ENCODE peak calls at places on chromosomes 11 and 22, in seven cellular contexts. P, Y, V, L, B, M and F are unnamed samples.

GRCh38 chr11:121829159-121829643 is 286.8 kb downstream of the BLID start:
- DNase-seq in P (peak), Y (no peak), V (no peak), L (peak), B (no peak), M (no peak), F (no peak)

GRCh38 chr11:133892584-133893380 is 47.5 kb upstream of the SPATA19 start:
- DNase-seq in P (no peak), Y (no peak), V (no peak), L (no peak), B (no peak), M (no peak), F (no peak)

GRCh38 chr22:19120829-19121630 is 1.2 kb downstream of the DGCR2 start:
- DNase-seq in P (no peak), Y (no peak), V (no peak), L (peak), B (peak), M (peak), F (peak)

GRCh38 chr11:117535201-117535869 is 207.7 kb downstream of the CEP164 start:
- DNase-seq in P (peak), Y (no peak), V (no peak), L (no peak), B (peak), M (peak), F (peak)

GRCh38 chr22:38267086-38267485 is 5.7 kb downstream of the TMEM184B start:
- DNase-seq in P (no peak), Y (peak), V (peak), L (peak), B (no peak), M (no peak), F (no peak)

GRCh38 chr11:119011476-119011875 is 6.7 kb downstream of the RPS25 start:
- DNase-seq in P (no peak), Y (no peak), V (no peak), L (no peak), B (no peak), M (peak), F (no peak)

GRCh38 chr11:134460044-134460371 is 48.0 kb upstream of the B3GAT1 start:
- DNase-seq in P (no peak), Y (no peak), V (no peak), L (no peak), B (no peak), M (no peak), F (no peak)

GRCh38 chr22:19619144-19620009 is 94.9 kb upstream of the SEPTIN5 start:
- DNase-seq in P (no peak), Y (no peak), V (no peak), L (no peak), B (no peak), M (no peak), F (no peak)

GRCh38 chr22:39237276-39238123 is 7.3 kb downstream of the PDGFB start:
- DNase-seq in P (no peak), Y (peak), V (no peak), L (no peak), B (peak), M (no peak), F (peak)

GRCh38 chr11:92269021-92269420 is 44.4 kb downstream of the FAT3 start:
- DNase-seq in P (no peak), Y (no peak), V (no peak), L (no peak), B (no peak), M (no peak), F (no peak)

GRCh38 chr11:85889676-85890579 is 34.7 kb downstream of the CCDC83 start:
- DNase-seq in P (no peak), Y (no peak), V (no peak), L (no peak), B (no peak), M (no peak), F (no peak)

GRCh38 chr22:48208894-48209293 is 1446.4 kb downstream of the TBC1D22A start:
- DNase-seq in P (no peak), Y (no peak), V (no peak), L (no peak), B (no peak), M (no peak), F (peak)

GRCh38 chr11:47510231-47510630 is 42.7 kb downstream of the CELF1 start:
- DNase-seq in P (no peak), Y (no peak), V (no peak), L (no peak), B (no peak), M (no peak), F (no peak)

GRCh38 chr11:65921876-65922275 is 2.6 kb downstream of the DRAP1 start:
- DNase-seq in P (no peak), Y (no peak), V (no peak), L (no peak), B (no peak), M (no peak), F (no peak)

GRCh38 chr11:61762798-61763197 is 10.4 kb downstream of the MYRF start:
- DNase-seq in P (no peak), Y (no peak), V (no peak), L (no peak), B (no peak), M (no peak), F (no peak)

GRCh38 chr11:8168485-8169257 is at the start of gene RIC3:
- DNase-seq in P (peak), Y (peak), V (peak), L (peak), B (no peak), M (peak), F (peak)

GRCh38 chr11:69166186-69167115 is 10.7 kb downstream of the SMIM38 start:
- DNase-seq in P (no peak), Y (no peak), V (no peak), L (peak), B (no peak), M (no peak), F (no peak)

GRCh38 chr11:119520400-119520799 is 97.4 kb upstream of the THY1 start:
- DNase-seq in P (no peak), Y (no peak), V (no peak), L (no peak), B (no peak), M (no peak), F (no peak)

GRCh38 chr11:40293655-40294342 is 1165.7 kb downstream of the LRRC4C start:
- DNase-seq in P (peak), Y (no peak), V (no peak), L (peak), B (peak), M (peak), F (peak)

GRCh38 chr11:108562746-108563581 is 30.6 kb downstream of the EXPH5 start:
- DNase-seq in P (no peak), Y (no peak), V (no peak), L (no peak), B (no peak), M (no peak), F (no peak)

GRCh38 chr22:38756631-38757463 is 1.0 kb upstream of the SUN2 start:
- DNase-seq in P (peak), Y (no peak), V (no peak), L (no peak), B (peak), M (no peak), F (no peak)

GRCh38 chr11:7668911-7669310 is 4.4 kb downstream of the CYB5R2 start:
- DNase-seq in P (no peak), Y (no peak), V (no peak), L (no peak), B (no peak), M (no peak), F (no peak)

GRCh38 chr22:47575291-47575690 is 812.8 kb downstream of the TBC1D22A start:
- DNase-seq in P (no peak), Y (no peak), V (no peak), L (no peak), B (peak), M (no peak), F (no peak)

GRCh38 chr11:132307309-132308020 is 937.0 kb downstream of the NTM start:
- DNase-seq in P (peak), Y (no peak), V (no peak), L (no peak), B (no peak), M (no peak), F (no peak)

GRCh38 chr22:37982151-37982838 is 2.1 kb downstream of the SOX10 start:
- DNase-seq in P (no peak), Y (no peak), V (no peak), L (no peak), B (peak), M (peak), F (no peak)

GRCh38 chr11:71568707-71569349 is 3.5 kb downstream of the KRTAP5-10 start:
- DNase-seq in P (no peak), Y (no peak), V (no peak), L (no peak), B (no peak), M (no peak), F (no peak)

GRCh38 chr22:50157976-50158375 is 12.6 kb upstream of the PANX2 start:
- DNase-seq in P (no peak), Y (no peak), V (no peak), L (no peak), B (peak), M (no peak), F (peak)

GRCh38 chr11:79060081-79060480 is 380.7 kb downstream of the TENM4 start:
- DNase-seq in P (no peak), Y (no peak), V (no peak), L (no peak), B (no peak), M (no peak), F (no peak)

GRCh38 chr11:122981388-122982264 is at the start of gene BSX:
- DNase-seq in P (peak), Y (peak), V (peak), L (peak), B (peak), M (no peak), F (peak)

GRCh38 chr11:27839226-27839913 is 139.1 kb upstream of the BDNF start:
- DNase-seq in P (no peak), Y (no peak), V (no peak), L (no peak), B (no peak), M (no peak), F (no peak)

GRCh38 chr22:19291218-19291579 is 320 bp downstream of the CLTCL1 start:
- DNase-seq in P (peak), Y (no peak), V (peak), L (peak), B (peak), M (peak), F (no peak)

GRCh38 chr22:19359554-19360299 is 68.2 kb upstream of the CLTCL1 start:
- DNase-seq in P (no peak), Y (no peak), V (no peak), L (no peak), B (no peak), M (no peak), F (no peak)

GRCh38 chr22:36565686-36566085 is 36.7 kb upstream of the EIF3D start:
- DNase-seq in P (no peak), Y (no peak), V (no peak), L (no peak), B (no peak), M (no peak), F (no peak)

GRCh38 chr11:98711011-98711410 is 309.7 kb upstream of the CNTN5 start:
- DNase-seq in P (no peak), Y (no peak), V (no peak), L (no peak), B (no peak), M (peak), F (no peak)

GRCh38 chr11:44443836-44444769 is 121.4 kb upstream of the CD82 start:
- DNase-seq in P (no peak), Y (no peak), V (no peak), L (no peak), B (no peak), M (no peak), F (no peak)

GRCh38 chr22:37544955-37545702 is 15.2 kb upstream of the CDC42EP1 start:
- DNase-seq in P (no peak), Y (peak), V (peak), L (peak), B (peak), M (peak), F (peak)

GRCh38 chr22:46159212-46159611 is 8.9 kb downstream of the PPARA start:
- DNase-seq in P (no peak), Y (no peak), V (no peak), L (no peak), B (no peak), M (no peak), F (no peak)
- H3K27ac ChIP-seq in P (no peak), Y (no peak), V (no peak), L (no peak), B (no peak), M (no peak), F (no peak)

GRCh38 chr11:111870887-111871692 is at the start of gene ALG9:
- DNase-seq in P (peak), Y (peak), V (peak), L (peak), B (peak), M (peak), F (peak)
- TF ChIP-seq CTCF in P (peak), Y (peak), V (peak), L (no peak), B (peak), M (no peak), F (no peak)

DNA sequence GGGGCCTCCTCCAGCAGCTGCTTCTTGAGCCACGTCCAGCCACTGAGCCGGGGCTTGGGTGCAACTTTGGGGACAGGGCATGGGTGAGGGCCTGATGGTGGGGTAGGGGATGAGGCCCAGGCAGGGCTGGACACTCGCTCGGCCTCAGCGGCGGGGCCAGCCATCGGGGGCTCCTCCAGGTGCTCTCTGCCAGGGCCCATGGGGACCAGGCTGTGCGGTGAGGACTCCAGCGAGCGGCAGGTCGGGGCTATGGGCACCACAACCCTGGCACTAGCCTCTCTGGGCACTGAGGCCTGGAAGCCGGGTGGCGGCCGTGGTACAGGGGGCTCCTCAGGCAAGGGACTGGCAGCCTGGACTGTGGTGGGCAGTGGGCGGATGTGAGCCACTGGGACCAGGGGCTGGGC is 2.2 kb downstream of the PRR33 start:
- DNase-seq in P (no peak), Y (no peak), V (no peak), L (no peak), B (no peak), M (no peak), F (no peak)
- H3K27ac ChIP-seq in P (no peak), Y (peak), V (peak), L (no peak), B (no peak), M (no peak), F (no peak)

GRCh38 chr22:43228330-43228729 is 41.4 kb upstream of the TTLL12 start:
- DNase-seq in P (no peak), Y (no peak), V (no peak), L (peak), B (peak), M (no peak), F (no peak)
- TF ChIP-seq CTCF in P (peak), Y (no peak), V (no peak), L (peak), B (no peak), M (peak), F (no peak)

DNA sequence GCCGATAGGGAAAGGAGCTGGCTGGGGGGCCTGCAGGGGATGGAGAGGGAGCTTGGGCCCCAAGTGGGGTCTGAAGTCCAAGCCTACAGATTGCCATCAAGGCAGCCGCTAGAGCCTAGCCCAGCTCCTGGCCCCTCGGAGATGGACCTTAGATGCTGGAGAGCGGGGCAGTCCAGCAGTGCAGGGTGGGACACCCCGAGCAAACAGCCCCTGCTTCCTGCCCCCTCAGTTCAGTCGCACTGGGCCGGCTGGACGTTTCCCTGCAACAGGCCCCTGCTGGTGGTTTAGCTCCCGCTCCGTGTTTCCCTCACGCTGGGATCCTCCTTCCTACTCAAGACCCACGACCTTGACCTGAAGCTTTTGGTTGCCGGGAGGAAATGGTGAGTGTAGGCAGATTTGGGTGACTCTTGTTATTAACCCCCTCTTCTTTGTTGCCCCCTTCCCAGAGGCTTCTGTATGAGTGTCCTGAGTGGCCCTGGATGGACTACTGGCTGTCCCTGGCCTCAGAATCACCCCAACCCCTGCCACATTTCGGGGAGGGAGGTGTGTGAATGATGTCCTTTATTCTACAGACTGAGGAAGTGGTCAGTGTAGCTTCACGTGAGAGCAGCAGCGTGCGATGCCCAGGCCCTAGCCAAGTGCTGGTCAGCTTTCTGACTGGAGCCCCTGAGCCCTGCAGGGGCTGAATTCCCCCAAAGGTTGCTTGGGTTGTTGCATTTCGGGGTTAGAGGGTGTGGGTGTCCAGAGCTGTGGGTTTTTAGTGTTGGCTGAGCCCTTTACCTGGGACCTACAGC is 2.7 kb downstream of the ST3GAL4 start:
- DNase-seq in P (no peak), Y (no peak), V (no peak), L (no peak), B (no peak), M (no peak), F (no peak)
- H3K27ac ChIP-seq in P (no peak), Y (no peak), V (no peak), L (peak), B (no peak), M (peak), F (peak)

GRCh38 chr11:32713496-32713895 is 81.0 kb downstream of the CCDC73 start:
- DNase-seq in P (no peak), Y (no peak), V (no peak), L (no peak), B (no peak), M (no peak), F (no peak)
- TF ChIP-seq CTCF in P (peak), Y (no peak), V (no peak), L (peak), B (no peak), M (peak), F (no peak)

GRCh38 chr11:74696932-74697687 is 34.1 kb downstream of the CHRDL2 start:
- DNase-seq in P (peak), Y (no peak), V (no peak), L (peak), B (peak), M (peak), F (peak)
- H3K27ac ChIP-seq in P (peak), Y (no peak), V (no peak), L (peak), B (peak), M (peak), F (peak)

DNA sequence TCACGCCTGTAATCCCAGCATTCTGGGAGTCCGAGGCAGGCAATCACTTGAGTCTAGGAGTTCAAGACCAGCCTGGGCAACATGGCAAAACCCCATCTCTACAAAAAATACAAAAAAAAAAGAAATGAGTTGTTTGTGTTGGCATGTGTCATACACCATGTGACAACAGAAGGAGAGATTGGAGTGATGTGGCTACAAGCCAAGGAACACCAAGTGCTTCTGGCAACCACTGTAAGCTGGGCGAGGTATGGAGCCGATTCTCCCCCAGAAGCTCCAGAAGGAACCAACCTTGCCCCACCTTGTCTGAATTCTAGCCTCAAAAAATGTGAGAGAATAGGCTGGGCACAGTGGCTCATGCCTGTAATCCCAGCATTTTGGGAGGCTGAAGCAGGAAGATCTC is 39.1 kb upstream of the SLC35C1 start:
- DNase-seq in P (no peak), Y (no peak), V (no peak), L (no peak), B (no peak), M (peak), F (no peak)
- TF ChIP-seq CTCF in P (no peak), Y (no peak), V (no peak), L (no peak), B (no peak), M (no peak), F (no peak)

GRCh38 chr11:10601722-10602281 is 33.3 kb upstream of the LYVE1 start:
- DNase-seq in P (peak), Y (no peak), V (no peak), L (no peak), B (peak), M (no peak), F (peak)
- H3K27ac ChIP-seq in P (peak), Y (no peak), V (no peak), L (no peak), B (no peak), M (peak), F (no peak)